ENCODE peak calls at places on chromosomes 4 and X, in eight cellular contexts. I is Caco-2, N is AG04450, J is tibial artery, C is mammary epithelial cell, X is HCT116, T is cardiac muscle cell, S is foreskin fibroblast. V is an unnamed sample.
A peak's percentile ranks its signal among the peaks of the same experiment; 100 is the strongest.

GRCh38 chr4:112073201-112073600 is 72.1 kb upstream of the FAM241A start:
- DNase-seq in J (no peak), S (no peak), X (no peak), I (no peak), T (no peak), C (peak; percentile 13), N (no peak), V (peak; percentile 32)

GRCh38 chrX:43386872-43387271 is 269.2 kb upstream of the MAOA start:
- DNase-seq in T (no peak), J (no peak), X (no peak), I (no peak), C (peak; percentile 2), S (no peak), N (no peak), V (peak; percentile 0)

GRCh38 chrX:101430457-101431078 is 22.5 kb downstream of the HNRNPH2 start:
- DNase-seq in C (peak; percentile 32), N (no peak), I (no peak), S (no peak), T (no peak), X (no peak), J (no peak), V (peak; percentile 7)

GRCh38 chr4:10086506-10087120 is 30.0 kb downstream of the WDR1 start:
- DNase-seq in C (no peak), I (no peak), X (no peak), J (peak; percentile 55), T (no peak), S (no peak), N (no peak), V (no peak)

GRCh38 chr4:176320340-176320975 is 692 bp downstream of the SPCS3 start:
- DNase-seq in S (peak; percentile 87), C (peak; percentile 82), X (peak; percentile 31), J (peak; percentile 93), I (peak; percentile 74), T (peak; percentile 83), N (peak; percentile 41), V (peak; percentile 92)

GRCh38 chrX:122582280-122582679 is 601.8 kb upstream of the GRIA3 start:
- DNase-seq in T (no peak), X (no peak), J (no peak), S (peak; percentile 21), C (peak; percentile 86), I (no peak), N (no peak), V (peak; percentile 87)

GRCh38 chrX:39953879-39954278 is 143.9 kb downstream of the BCOR start:
- DNase-seq in T (peak; percentile 41), I (peak; percentile 49), N (peak; percentile 8), J (peak; percentile 81), S (no peak), X (peak; percentile 68), C (peak; percentile 86), V (peak; percentile 80)

GRCh38 chr4:97653701-97654100 is 489.6 kb downstream of the STPG2 start:
- DNase-seq in T (no peak), C (no peak), N (no peak), I (no peak), X (no peak), J (no peak), S (no peak), V (no peak)

GRCh38 chr4:2791518-2792395 is 1.1 kb upstream of the SH3BP2 start:
- DNase-seq in C (no peak), I (no peak), J (peak; percentile 65), N (no peak), S (no peak), T (no peak), X (no peak), V (no peak)

GRCh38 chrX:1224954-1225353 is 12.5 kb upstream of the CRLF2 start:
- DNase-seq in I (no peak), S (no peak), J (no peak), C (no peak), X (no peak), T (no peak), N (no peak), V (no peak)

GRCh38 chrX:1221296-1221845 is 8.9 kb upstream of the CRLF2 start:
- DNase-seq in S (no peak), X (no peak), J (no peak), C (no peak), T (no peak), N (no peak), I (no peak), V (no peak)

GRCh38 chrX:1223253-1223621 is 10.8 kb upstream of the CRLF2 start:
- DNase-seq in T (no peak), X (no peak), C (no peak), J (no peak), N (no peak), I (no peak), S (no peak), V (no peak)

GRCh38 chrX:1226249-1226648 is 13.8 kb upstream of the CRLF2 start:
- DNase-seq in T (no peak), N (no peak), C (no peak), J (no peak), I (no peak), S (no peak), X (no peak), V (no peak)

DNA sequence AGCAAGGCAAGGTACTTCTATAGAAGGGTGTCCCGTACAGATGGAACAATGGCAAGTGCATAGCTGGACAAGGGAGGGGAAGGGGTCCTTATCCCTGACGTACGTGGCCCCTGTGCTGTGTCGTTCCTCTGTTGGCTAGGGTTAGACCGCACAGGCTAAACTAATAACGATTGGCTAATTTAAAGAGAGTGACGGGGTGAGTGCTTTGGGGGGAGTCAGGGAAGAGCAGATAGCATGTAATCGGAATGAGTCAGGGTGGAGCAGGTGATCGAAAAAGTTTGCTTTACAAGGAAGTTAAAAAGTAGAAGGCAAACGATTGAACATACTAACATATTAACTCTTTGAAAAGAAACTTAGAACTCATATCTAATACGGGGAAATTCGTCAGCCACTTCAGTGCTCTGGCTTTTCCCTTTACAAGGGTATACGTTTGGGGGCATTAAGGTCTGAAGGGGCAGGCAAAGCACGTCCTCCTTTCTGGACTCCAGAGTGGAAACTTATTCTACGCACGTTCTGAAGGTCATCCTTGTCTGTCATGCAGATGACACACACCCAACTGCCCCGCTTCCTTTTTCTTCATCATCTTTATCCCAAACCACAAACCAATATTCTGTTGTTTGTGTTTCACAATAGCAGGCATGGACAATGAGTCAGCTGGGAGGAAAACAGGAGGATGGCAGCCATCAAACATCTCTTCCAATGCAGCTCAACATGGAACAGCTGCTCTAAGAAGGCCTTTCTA is 10.2 kb upstream of the CRLF2 start:
- DNase-seq in J (no peak), N (no peak), C (peak; percentile 52), T (no peak), X (no peak), I (no peak), S (peak; percentile 14), V (peak; percentile 21)
- H3K4me3 ChIP-seq in J (no peak overlapping the region), N (no peak overlapping the region), C (no peak overlapping the region), T (no peak overlapping the region), X (no peak overlapping the region), I (no peak overlapping the region), S (no peak overlapping the region), V (no peak overlapping the region)

GRCh38 chr4:98754736-98755135 is 96.3 kb upstream of the TSPAN5 start:
- DNase-seq in C (no peak), N (no peak), J (no peak), T (no peak), S (no peak), I (no peak), X (no peak), V (no peak)

GRCh38 chr4:98758182-98758581 is 99.8 kb upstream of the TSPAN5 start:
- DNase-seq in N (no peak), C (no peak), J (no peak), X (no peak), S (no peak), T (no peak), I (no peak), V (no peak)
- TF ChIP-seq CTCF in N (no peak), C (no peak), J (no peak), X (no peak), S (no peak), T (no peak), I (no peak), V (no peak)

DNA sequence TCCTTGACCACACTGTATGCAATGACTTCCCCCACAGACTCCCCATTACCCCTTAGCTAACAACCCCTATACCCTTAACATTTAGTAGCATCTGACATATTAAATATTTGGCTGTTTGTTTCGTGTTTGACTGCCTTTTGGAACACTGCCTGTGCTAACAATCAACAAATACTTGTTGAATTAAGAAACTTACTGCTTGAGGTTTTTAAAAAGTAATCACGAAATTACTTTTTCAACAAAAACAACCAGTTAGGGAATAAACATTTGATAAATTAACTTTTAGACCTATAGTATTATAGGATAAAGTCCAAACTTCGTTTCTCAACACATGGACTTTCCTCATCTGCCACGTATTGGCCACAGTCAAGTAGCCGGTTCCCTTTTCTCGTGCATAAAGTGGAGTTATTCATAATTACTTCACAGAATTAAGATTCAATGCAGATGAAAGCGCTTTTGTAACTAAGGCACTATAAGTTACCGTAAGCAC is 555 bp upstream of the ELMOD2 start:
- DNase-seq in T (no peak), J (no peak), I (no peak), N (no peak), C (no peak), X (no peak), S (no peak), V (no peak)
- H3K4me3 ChIP-seq in T (no peak overlapping the region), J (peak overlapping the region; percentile 98), I (peak overlapping the region; percentile 37), N (peak overlapping the region; percentile 84), C (peak overlapping the region; percentile 40), X (peak overlapping the region; percentile 92), S (peak overlapping the region; percentile 90), V (peak overlapping the region; percentile 80)

GRCh38 chr4:155741546-155741945 is 17.3 kb upstream of the GUCY1B1 start:
- DNase-seq in C (no peak), X (no peak), I (no peak), J (no peak), N (no peak), S (no peak), T (no peak), V (no peak)

GRCh38 chr4:155738548-155738947 is 20.3 kb upstream of the GUCY1B1 start:
- DNase-seq in N (peak; percentile 68), C (no peak), S (peak; percentile 72), X (no peak), J (no peak), I (no peak), T (no peak), V (no peak)

GRCh38 chr4:155748039-155748438 is 10.8 kb upstream of the GUCY1B1 start:
- DNase-seq in X (no peak), S (no peak), T (no peak), N (no peak), C (no peak), I (no peak), J (no peak), V (no peak)

GRCh38 chr4:155745984-155746383 is 12.8 kb upstream of the GUCY1B1 start:
- DNase-seq in X (no peak), C (no peak), J (no peak), I (no peak), T (no peak), S (peak; percentile 43), N (no peak), V (peak; percentile 12)

GRCh38 chr4:155742310-155743015 is 16.4 kb upstream of the GUCY1B1 start:
- DNase-seq in S (no peak), I (no peak), T (no peak), X (no peak), N (no peak), J (no peak), C (no peak), V (no peak)
- TF ChIP-seq CTCF in S (no peak), I (no peak), T (peak; percentile 9), X (no peak), N (peak; percentile 43), J (no peak), C (no peak), V (no peak)

GRCh38 chrX:2547746-2548145 is 47.0 kb upstream of the DHRSX start:
- DNase-seq in N (no peak), S (no peak), C (no peak), T (no peak), I (no peak), X (no peak), J (no peak), V (no peak)
- H3K4me3 ChIP-seq in N (no peak overlapping the region), S (no peak overlapping the region), C (no peak overlapping the region), T (no peak overlapping the region), I (no peak overlapping the region), X (no peak overlapping the region), J (no peak overlapping the region), V (no peak overlapping the region)